ENCODE peak calls at places on chromosomes 4 and X, in four cellular contexts. S is mucosa of descending colon, V is tibial nerve, A is adrenal gland. R is an unnamed sample.
A peak's percentile ranks its signal among the peaks of the same experiment; 100 is the strongest.

GRCh38 chr4:146513548-146513947 is 8.2 kb downstream of the SLC10A7 start:
- DNase-seq in S (no peak), V (no peak), A (no peak), R (no peak)

GRCh38 chr4:76993787-76994641 is 44.5 kb downstream of the SEPTIN11 start:
- DNase-seq in S (no peak), V (no peak), A (no peak), R (no peak)

GRCh38 chrX:102560423-102561068 is 38.8 kb upstream of the ARMCX5 start:
- DNase-seq in S (no peak), V (no peak), A (no peak), R (no peak)

GRCh38 chrX:40953369-40953768 is 131.9 kb upstream of the USP9X start:
- DNase-seq in S (no peak), V (no peak), A (peak; percentile 5), R (no peak)

GRCh38 chr4:164930647-164931046 is 46.8 kb downstream of the TRIM61 start:
- DNase-seq in S (no peak), V (no peak), A (no peak), R (no peak)

GRCh38 chrX:19535481-19535880 is 20.2 kb upstream of the MAP3K15 start:
- DNase-seq in S (no peak), V (no peak), A (peak; percentile 35), R (no peak)

GRCh38 chr4:109429545-109429944 is 4.1 kb upstream of the SEC24B start:
- DNase-seq in S (no peak), V (no peak), A (no peak), R (no peak)

GRCh38 chrX:129462707-129463106 is 60.6 kb downstream of the SMARCA1 start:
- DNase-seq in S (no peak), V (no peak), A (no peak), R (no peak)

GRCh38 chr4:81130569-81130968 is 84.5 kb downstream of the PRKG2 start:
- DNase-seq in S (no peak), V (no peak), A (no peak), R (no peak)

GRCh38 chrX:68504237-68504636 is 5.4 kb downstream of the YIPF6 start:
- DNase-seq in S (no peak), V (no peak), A (no peak), R (no peak)

GRCh38 chr4:169756971-169757574 is 671 bp downstream of the HPF1 start:
- DNase-seq in S (no peak), V (no peak), A (no peak), R (no peak)

GRCh38 chrX:103615781-103616180 is 8.0 kb downstream of the TCEAL3 start:
- DNase-seq in S (no peak), V (no peak), A (no peak), R (no peak)

GRCh38 chr4:23674694-23675093 is 215.2 kb downstream of the PPARGC1A start:
- DNase-seq in S (no peak), V (no peak), A (no peak), R (no peak)

GRCh38 chr4:136392576-136392975 is 1139.7 kb downstream of the PCDH18 start:
- DNase-seq in S (no peak), V (no peak), A (no peak), R (no peak)

GRCh38 chr4:71074452-71075299 is 81.2 kb downstream of the DCK start:
- DNase-seq in S (no peak), V (no peak), A (no peak), R (peak; percentile 25)

GRCh38 chr4:82524570-82525152 is 37.1 kb downstream of the TMEM150C start:
- DNase-seq in S (no peak), V (no peak), A (no peak), R (no peak)

GRCh38 chr4:110188113-110188512 is 10.3 kb downstream of the ELOVL6 start:
- DNase-seq in S (no peak), V (no peak), A (no peak), R (no peak)

GRCh38 chr4:168615294-168615693 is 118.4 kb downstream of the PALLD start:
- DNase-seq in S (no peak), V (no peak), A (no peak), R (no peak)

GRCh38 chr4:82905205-82905604 is 4.7 kb downstream of the THAP9 start:
- DNase-seq in S (no peak), V (no peak), A (no peak), R (no peak)

GRCh38 chr4:6658635-6659075 is 18.2 kb downstream of the MRFAP1 start:
- DNase-seq in S (no peak), V (no peak), A (peak; percentile 47), R (no peak)

GRCh38 chrX:65677954-65678469 is 10.6 kb downstream of the MSN start:
- DNase-seq in S (no peak), V (peak; percentile 52), A (peak; percentile 67), R (peak; percentile 5)

GRCh38 chrX:124145749-124146148 is 184.2 kb downstream of the STAG2 start:
- DNase-seq in S (no peak), V (no peak), A (no peak), R (no peak)

GRCh38 chrX:94288325-94288724 is 614.3 kb downstream of the FAM133A start:
- DNase-seq in S (no peak), V (no peak), A (no peak), R (no peak)
- TF ChIP-seq CTCF in S (no peak), V (no peak), A (no peak), R (no peak)

DNA sequence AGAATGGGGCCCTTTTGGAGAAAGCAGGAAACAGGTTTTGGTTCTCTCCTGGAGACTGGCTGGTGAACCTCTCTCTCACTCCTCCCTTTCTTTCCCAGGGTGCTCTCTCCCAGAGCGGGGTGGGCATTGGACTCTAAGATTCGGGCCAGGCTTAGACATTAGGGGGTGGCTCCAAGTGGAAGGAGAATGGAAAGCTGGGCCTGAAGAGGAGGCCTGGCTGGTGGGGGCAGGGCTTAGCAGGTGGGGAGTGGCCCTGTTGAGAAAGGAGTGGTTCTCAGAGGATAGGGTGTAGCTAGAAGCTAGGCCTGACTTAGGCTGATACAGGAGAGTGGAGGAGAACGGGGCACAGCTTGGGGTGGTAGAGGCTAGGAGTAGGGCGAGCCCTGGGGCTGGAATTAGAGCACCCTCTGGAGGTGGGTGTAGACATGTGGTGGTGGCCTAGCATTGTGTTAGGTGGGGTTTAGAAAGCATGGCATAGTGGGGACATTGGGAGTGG is 5.7 kb downstream of the PLP2 start:
- DNase-seq in S (peak; percentile 58), V (no peak), A (peak; percentile 43), R (no peak)
- H3K36me3 ChIP-seq in S (no peaks in the 10 kb centered on the region), V (no peaks in the 10 kb centered on the region), A (no peaks in the 10 kb centered on the region), R (no peaks in the 10 kb centered on the region)

GRCh38 chr4:4880492-4880891 is 21.0 kb downstream of the MSX1 start:
- DNase-seq in S (no peak), V (no peak), A (no peak), R (no peak)
- TF ChIP-seq CTCF in S (no peak), V (no peak), A (peak; percentile 43), R (no peak)

DNA sequence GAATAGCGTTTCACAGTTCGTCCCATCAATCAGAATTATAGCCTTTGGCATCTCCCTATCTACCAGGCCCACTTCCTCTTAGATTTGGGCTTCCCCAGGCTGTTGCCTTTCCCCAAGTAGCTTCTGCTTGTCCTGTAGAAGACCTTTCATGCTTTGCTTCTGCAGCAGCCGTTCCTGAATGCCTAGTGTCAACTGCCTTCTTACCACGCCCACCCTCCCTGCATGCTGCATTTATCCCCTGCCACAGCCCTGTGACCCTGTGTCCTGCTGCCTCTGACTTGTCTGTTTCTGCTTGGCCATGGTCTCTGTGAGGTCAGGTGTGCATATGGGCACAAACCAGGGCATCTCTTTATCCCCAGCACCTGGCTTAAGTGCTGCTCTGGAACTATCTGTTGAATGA is 56.3 kb downstream of the HTT start:
- DNase-seq in S (no peak), V (no peak), A (no peak), R (no peak)
- H3K36me3 ChIP-seq in S (peaks cover 10% of the 10 kb centered on the region), V (peaks cover 41% of the 10 kb centered on the region), A (no peaks in the 10 kb centered on the region), R (peaks cover 11% of the 10 kb centered on the region)

GRCh38 chr4:112083587-112084347 is 61.5 kb upstream of the FAM241A start:
- DNase-seq in S (no peak), V (no peak), A (no peak), R (no peak)
- TF ChIP-seq CTCF in S (no peak), V (no peak), A (no peak), R (no peak)

DNA sequence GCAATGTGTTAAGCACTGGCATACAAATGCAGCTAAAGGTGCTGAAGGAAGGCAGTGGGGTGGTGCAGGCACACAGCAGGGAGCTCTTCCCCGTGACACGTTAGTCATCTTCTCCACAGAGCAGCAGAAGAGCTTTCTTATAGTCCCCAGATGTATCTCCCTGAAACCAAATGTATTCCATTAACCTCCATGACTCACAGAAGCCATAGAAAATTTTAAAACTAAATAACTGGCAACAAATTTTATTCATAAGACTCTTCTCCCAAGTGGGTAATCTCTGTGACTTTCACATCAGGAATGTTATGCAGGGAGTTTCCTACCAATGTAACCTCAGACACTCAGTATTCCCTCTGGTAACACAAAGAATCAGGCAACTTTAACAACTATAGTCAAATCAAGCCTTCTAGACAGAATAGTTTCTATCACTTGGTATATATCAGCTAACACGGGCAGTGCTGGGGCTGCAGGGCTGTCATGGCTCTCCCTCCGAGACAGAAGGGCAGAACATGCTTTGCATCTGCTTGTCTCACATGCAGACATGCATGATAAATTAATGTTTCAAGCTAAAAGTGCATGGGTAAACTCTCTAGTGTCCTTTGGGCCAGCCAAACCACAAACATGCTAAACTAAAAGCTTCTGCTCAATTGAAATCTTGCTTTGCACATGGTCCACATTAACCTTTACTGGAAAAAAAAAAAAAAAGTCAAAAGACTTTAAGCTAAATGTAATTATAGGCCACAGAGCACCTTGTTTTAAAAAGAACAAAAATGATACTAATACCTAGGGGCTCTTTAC is 28.2 kb downstream of the ANXA5 start:
- DNase-seq in S (no peak), V (no peak), A (no peak), R (no peak)
- H3K36me3 ChIP-seq in S (peaks cover 5% of the 10 kb centered on the region), V (peaks cover 6% of the 10 kb centered on the region), A (no peaks in the 10 kb centered on the region), R (no peaks in the 10 kb centered on the region)

DNA sequence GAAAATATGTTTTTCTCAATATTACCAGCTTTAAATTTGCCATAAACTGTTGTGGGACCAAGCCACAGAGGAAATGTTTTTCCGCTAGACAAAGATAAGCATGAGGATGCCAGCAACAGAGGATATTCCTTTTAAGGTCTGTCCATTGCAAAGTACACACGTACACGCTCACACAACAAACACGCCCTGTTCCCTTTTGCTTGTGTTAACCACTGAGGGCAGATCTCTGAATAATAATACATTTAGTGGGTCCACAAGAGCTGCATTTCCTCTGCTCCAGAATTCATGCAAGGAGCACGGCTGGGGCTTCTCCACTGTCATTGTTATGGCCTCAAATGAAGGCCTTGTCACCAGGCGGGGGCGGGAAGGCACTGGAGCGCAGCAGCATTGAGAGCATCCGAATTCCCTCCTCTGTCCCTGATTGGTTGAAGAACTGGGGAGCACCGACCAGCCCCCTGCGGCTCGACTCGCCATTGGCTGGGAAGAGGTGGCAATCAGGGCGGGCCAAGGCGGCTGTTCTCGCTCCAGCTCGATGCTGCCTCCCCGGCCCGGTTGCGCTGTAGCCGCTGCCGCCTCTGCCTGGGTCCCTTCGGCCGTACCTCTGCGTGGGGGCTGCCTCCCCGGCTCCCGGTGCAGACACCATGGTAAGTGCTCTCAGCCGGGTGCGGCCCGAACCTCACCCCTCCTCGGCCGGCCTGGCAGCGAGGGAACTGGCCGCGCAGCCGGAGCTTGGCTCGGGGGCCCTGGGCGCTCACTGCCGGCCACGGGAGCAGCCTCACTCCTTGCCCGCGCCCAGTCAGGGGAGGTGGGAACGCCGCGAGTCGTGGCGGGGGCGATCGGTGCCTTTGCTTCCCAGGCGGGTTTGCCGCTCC is at the start of gene GUCY1B1:
- DNase-seq in S (peak; percentile 88), V (peak; percentile 81), A (peak; percentile 74), R (peak; percentile 92)
- TF ChIP-seq CTCF in S (no peak), V (peak; percentile 18), A (peak; percentile 30), R (peak; percentile 50)

R was measured in prostate gland.